ENCODE peak calls at places on chromosomes 1 and 21, in ten cellular contexts. D is activated naive CD8-positive, alpha-beta T cell treated with anti-CD3 and anti-CD28 coated beads, Interleukin-2, amount 50 U/mL, for 24 hours; U is dorsolateral prefrontal cortex; Z is sigmoid colon; T is HCEC 1CT; Q is ELR; X is fibroblast of the conjunctiva; G is mesenchymal stem cell; C is activated T-helper 1 cell treated with Interleukin-2 at 50 U/mL for 16 hours; H is heart right ventricle. W is an unnamed sample.

GRCh38 chr1:244391761-244392160 is 59.9 kb downstream of the ADSS2 start:
- DNase-seq in Z (no peak), C (no peak), Q (peak), U (no peak), D (no peak), T (peak), X (no peak), H (no peak), G (peak), W (no peak)

GRCh38 chr1:230808268-230808872 is 60.0 kb downstream of the C1orf198 start:
- DNase-seq in D (no peak), Q (no peak), H (no peak), G (no peak), C (no peak), Z (no peak), T (no peak), U (no peak), X (peak), W (no peak)

GRCh38 chr1:111475706-111476105 is 1.9 kb downstream of the C1orf162 start:
- DNase-seq in Q (no peak), H (no peak), G (no peak), T (no peak), X (no peak), U (no peak), C (no peak), D (peak), Z (no peak), W (no peak)

GRCh38 chr1:6794164-6794563 is 8.9 kb downstream of the CAMTA1 start:
- DNase-seq in U (no peak), H (no peak), G (peak), X (peak), Z (no peak), Q (peak), T (peak), C (no peak), D (no peak), W (no peak)

GRCh38 chr1:64038965-64039926 is 164.2 kb upstream of the UBE2U start:
- DNase-seq in D (no peak), X (peak), U (no peak), Z (peak), C (no peak), H (peak), G (peak), Q (peak), T (peak), W (no peak)

GRCh38 chr1:154326546-154327465 is 1.5 kb downstream of the ATP8B2 start:
- DNase-seq in Z (peak), C (no peak), X (peak), H (peak), U (no peak), Q (peak), G (no peak), T (peak), D (peak), W (no peak)

GRCh38 chr1:41891403-41891896 is 27.3 kb downstream of the HIVEP3 start:
- DNase-seq in C (peak), U (no peak), Z (no peak), X (no peak), G (peak), Q (peak), T (no peak), H (no peak), D (peak), W (no peak)

GRCh38 chr1:64065571-64065970 is 137.9 kb upstream of the UBE2U start:
- DNase-seq in U (no peak), Q (no peak), G (no peak), Z (no peak), C (no peak), X (no peak), H (no peak), D (no peak), T (peak), W (no peak)

GRCh38 chr21:35925497-35925896 is 134.8 kb downstream of the SETD4 start:
- DNase-seq in H (no peak), C (no peak), Z (peak), X (no peak), G (peak), U (no peak), T (peak), D (no peak), Q (peak), W (no peak)

GRCh38 chr1:31760422-31760900 is 3.7 kb downstream of the ADGRB2 start:
- DNase-seq in C (no peak), Z (no peak), T (no peak), X (no peak), G (peak), Q (peak), D (no peak), H (no peak), U (no peak), W (peak)

GRCh38 chr1:189513091-189513490 is 964.6 kb downstream of the BRINP3 start:
- DNase-seq in T (no peak), Z (no peak), D (no peak), X (no peak), C (no peak), H (no peak), G (no peak), U (peak), Q (no peak), W (peak)